ENCODE peak calls at places on chromosomes 5 and 9, in seven cellular contexts. V, Y, I, E, B, A and U are unnamed samples. For H3K9me2, the result is how much of the 10 kb centered on the place peaks cover.

GRCh38 chr9:4246969-4247368 is 52.9 kb downstream of the GLIS3 start:
- DNase-seq in B (no peak), V (no peak), E (no peak), A (no peak), I (no peak), Y (no peak), U (no peak)

GRCh38 chr5:81315336-81315735 is 13.9 kb downstream of the ZCCHC9 start:
- DNase-seq in A (no peak), V (no peak), E (no peak), I (peak), Y (peak), B (peak), U (peak)

GRCh38 chr5:173326501-173326960 is 1.7 kb downstream of the STC2 start:
- DNase-seq in E (no peak), A (no peak), V (no peak), Y (peak), I (no peak), B (peak), U (peak)

GRCh38 chr9:82363236-82363635 is 374.7 kb downstream of the SPATA31D1 start:
- DNase-seq in B (no peak), E (no peak), I (no peak), Y (no peak), V (no peak), A (no peak), U (no peak)

GRCh38 chr5:174108765-174109164 is 63.3 kb downstream of the NSG2 start:
- DNase-seq in I (no peak), V (no peak), Y (no peak), E (no peak), A (no peak), B (no peak), U (no peak)

GRCh38 chr5:664994-665360 is 28.2 kb downstream of the TPPP start:
- DNase-seq in V (no peak), A (no peak), I (no peak), E (no peak), B (no peak), Y (no peak), U (no peak)

GRCh38 chr5:136012041-136012804 is 16.6 kb upstream of the TGFBI start:
- DNase-seq in Y (peak), B (peak), I (no peak), V (no peak), E (no peak), A (no peak), U (peak)

GRCh38 chr9:103003689-103004088 is 8.6 kb downstream of the CYLC2 start:
- DNase-seq in I (no peak), Y (no peak), A (no peak), B (no peak), E (no peak), V (no peak), U (no peak)

GRCh38 chr9:107755267-107755666 is 265.7 kb upstream of the KLF4 start:
- DNase-seq in Y (peak), B (peak), A (no peak), V (peak), I (no peak), E (peak), U (peak)

GRCh38 chr5:128271859-128272446 is 188.4 kb downstream of the SLC12A2 start:
- DNase-seq in V (peak), B (peak), A (no peak), I (peak), E (peak), Y (peak), U (peak)

GRCh38 chr5:90015584-90016018 is 394.0 kb downstream of the CETN3 start:
- DNase-seq in E (no peak), I (peak), V (peak), A (peak), Y (no peak), B (peak), U (peak)

GRCh38 chr9:131446276-131446675 is 52.4 kb downstream of the PRRC2B start:
- DNase-seq in I (no peak), V (no peak), B (no peak), A (no peak), Y (no peak), E (no peak), U (no peak)

GRCh38 chr5:2265341-2265740 is 382.6 kb upstream of the IRX4 start:
- DNase-seq in B (no peak), V (no peak), A (no peak), Y (no peak), I (no peak), E (no peak), U (no peak)

GRCh38 chr9:91023741-91024140 is 222.1 kb downstream of the SYK start:
- DNase-seq in A (no peak), I (peak), Y (no peak), E (no peak), V (no peak), B (no peak), U (no peak)

GRCh38 chr9:87543251-87543650 is 45.6 kb downstream of the DAPK1 start:
- DNase-seq in I (no peak), E (no peak), A (no peak), B (no peak), Y (no peak), V (no peak), U (peak)

GRCh38 chr9:133113163-133113927 is 7.7 kb downstream of the RALGDS start:
- DNase-seq in B (no peak), V (no peak), A (no peak), Y (no peak), I (no peak), E (no peak), U (peak)

GRCh38 chr9:114392749-114393112 is 4.9 kb upstream of the AKNA start:
- DNase-seq in A (no peak), I (no peak), V (peak), Y (peak), E (no peak), B (peak), U (no peak)

GRCh38 chr5:52269853-52270252 is 517.9 kb upstream of the ITGA1 start:
- DNase-seq in Y (no peak), B (no peak), V (no peak), I (peak), A (peak), E (no peak), U (no peak)

GRCh38 chr9:2771101-2771500 is 53.8 kb downstream of the KCNV2 start:
- DNase-seq in B (no peak), E (no peak), A (no peak), Y (no peak), V (peak), I (no peak), U (peak)

GRCh38 chr9:137757613-137758029 is 120.0 kb upstream of the CACNA1B start:
- DNase-seq in I (no peak), E (peak), A (peak), V (no peak), Y (no peak), B (peak), U (peak)

GRCh38 chr5:1210832-1211251 is 9.4 kb downstream of the SLC6A19 start:
- DNase-seq in V (no peak), B (no peak), E (no peak), I (no peak), A (no peak), Y (no peak), U (no peak)

GRCh38 chr9:114995681-114996221 is 65.4 kb upstream of the TNFSF8 start:
- DNase-seq in V (no peak), I (no peak), A (no peak), Y (no peak), B (no peak), E (no peak), U (no peak)

GRCh38 chr9:116267021-116267420 is 113.4 kb downstream of the PAPPA start:
- DNase-seq in A (no peak), V (no peak), E (no peak), B (no peak), I (no peak), Y (no peak), U (peak)

GRCh38 chr9:124286292-124286931 is 28.7 kb downstream of the NEK6 start:
- DNase-seq in I (no peak), A (peak), V (peak), Y (peak), E (peak), B (no peak), U (peak)

GRCh38 chr9:89426389-89426961 is 71.4 kb downstream of the SEMA4D start:
- DNase-seq in B (no peak), A (peak), V (no peak), E (no peak), Y (no peak), I (no peak), U (no peak)

GRCh38 chr9:133255371-133255940 is 19.5 kb downstream of the ABO start:
- DNase-seq in V (no peak), A (no peak), I (no peak), Y (no peak), B (no peak), E (no peak), U (no peak)

GRCh38 chr9:68869020-68869419 is 144.9 kb downstream of the PRKACG start:
- DNase-seq in Y (no peak), B (no peak), I (peak), V (no peak), E (no peak), A (no peak), U (no peak)

GRCh38 chr9:15670884-15671283 is 118.0 kb downstream of the CCDC171 start:
- DNase-seq in Y (no peak), V (no peak), B (no peak), E (no peak), I (no peak), A (no peak), U (no peak)

GRCh38 chr9:129624168-129624759 is 1.7 kb upstream of the NTMT1 start:
- DNase-seq in I (peak), A (peak), Y (peak), V (peak), E (peak), B (peak), U (peak)

GRCh38 chr9:1216532-1216931 is 166.4 kb downstream of the DMRT2 start:
- DNase-seq in A (no peak), B (peak), Y (no peak), I (no peak), E (no peak), V (no peak), U (peak)

GRCh38 chr9:96619109-96619435 is 571 bp downstream of the CDC14B start:
- DNase-seq in I (no peak), V (no peak), A (no peak), Y (no peak), E (no peak), B (no peak), U (no peak)

GRCh38 chr5:137340899-137341298 is 158.2 kb downstream of the SPOCK1 start:
- DNase-seq in Y (no peak), B (no peak), I (no peak), V (no peak), A (no peak), E (no peak), U (no peak)
- TF ChIP-seq EZH2 in Y (no peak), B (no peak), I (no peak), V (no peak), A (no peak), E (no peak), U (no peak)

GRCh38 chr5:93201061-93201460 is 380.0 kb downstream of the NR2F1-AS1 start:
- DNase-seq in V (no peak), E (no peak), I (no peak), B (no peak), Y (no peak), A (no peak), U (no peak)
- H3K9me2 ChIP-seq in V (under half), E (under half), I (under half), B (under half), Y (under half), A (under half), U (under half)

DNA sequence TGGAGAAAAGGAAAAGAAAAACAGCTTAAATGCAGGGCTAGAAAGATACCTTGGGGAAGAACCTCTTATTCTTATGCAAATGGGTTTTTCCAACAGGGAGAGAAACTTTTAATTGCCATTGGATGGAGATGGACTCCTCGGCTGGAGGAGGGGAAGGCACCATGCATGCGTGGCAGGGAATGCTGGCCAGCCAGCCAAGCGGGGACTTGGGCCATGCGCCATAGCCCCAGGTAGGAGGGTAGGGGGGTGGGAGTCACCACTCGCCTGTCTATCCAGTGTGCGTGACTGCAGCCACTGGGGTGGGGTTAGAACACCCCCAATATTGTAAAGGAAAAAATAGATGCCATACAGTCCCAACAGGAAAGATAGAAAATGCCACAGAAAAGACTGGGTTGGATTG is 119.9 kb upstream of the ELAVL2 start:
- DNase-seq in E (no peak), Y (no peak), I (peak), B (no peak), A (no peak), V (no peak), U (no peak)
- H3K4me3 ChIP-seq in E (no peak), Y (no peak), I (no peak), B (no peak), A (no peak), V (no peak), U (no peak)

DNA sequence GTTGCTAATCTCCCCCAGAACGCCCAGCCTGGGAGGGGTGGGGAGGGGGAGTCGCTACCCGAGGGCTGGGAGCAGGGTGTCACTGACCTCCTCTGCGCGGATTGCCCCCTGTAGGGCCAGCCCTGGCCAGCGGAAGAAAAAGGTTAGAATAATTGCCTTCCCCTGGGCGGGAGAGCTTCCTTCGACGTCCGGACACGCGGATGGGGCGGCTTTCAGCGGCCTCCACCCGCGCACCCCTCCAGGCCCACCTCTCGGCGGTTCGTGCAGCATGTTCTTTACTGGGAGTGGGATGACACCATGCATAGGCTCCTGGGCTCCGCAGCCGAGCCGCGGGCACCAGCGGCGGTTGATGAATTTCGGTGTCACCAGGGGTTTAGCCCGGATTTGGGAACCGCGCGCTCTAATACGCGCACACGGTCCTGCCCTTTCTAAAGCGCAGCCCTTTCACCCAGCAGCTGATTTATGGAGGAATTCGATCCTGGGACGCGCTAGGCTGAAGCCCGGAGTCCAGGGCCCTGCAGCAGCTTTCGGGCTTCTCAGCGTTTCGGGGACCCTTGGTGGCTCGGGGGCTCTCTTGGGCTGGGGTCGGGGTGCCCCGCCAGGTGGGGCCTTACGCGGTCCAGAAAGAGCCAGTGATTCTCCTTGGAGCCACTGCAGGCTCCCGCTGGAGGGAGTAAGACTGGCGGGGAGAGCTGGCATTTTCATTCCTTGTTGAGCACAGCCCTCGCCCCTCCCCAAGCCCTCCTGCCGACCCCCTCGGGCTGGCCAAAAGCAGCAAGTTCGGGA is 10.1 kb downstream of the LMX1B start:
- DNase-seq in B (no peak), V (no peak), E (no peak), I (peak), A (no peak), Y (no peak), U (no peak)
- TF ChIP-seq EZH2 in B (no peak), V (peak), E (no peak), I (peak), A (no peak), Y (no peak), U (no peak)

DNA sequence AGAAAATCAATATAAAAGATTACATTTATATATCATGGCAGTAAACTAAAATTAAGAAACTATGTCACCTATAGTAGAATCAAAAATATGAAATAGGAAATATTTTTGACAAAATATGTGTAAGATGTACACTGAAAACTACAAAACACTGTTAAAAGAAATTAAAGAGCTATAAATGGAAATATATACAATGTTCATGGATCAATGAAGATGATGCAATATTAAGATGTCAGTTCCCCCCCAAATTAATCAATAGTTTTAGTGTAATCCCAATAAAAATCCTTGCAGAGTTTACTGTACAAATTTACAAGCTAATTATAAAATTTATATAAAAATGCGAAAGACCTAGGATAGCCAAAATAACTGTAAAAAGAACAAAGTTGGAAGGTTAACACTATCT is 173.0 kb upstream of the ADRA1B start:
- DNase-seq in I (no peak), V (no peak), E (no peak), A (no peak), B (no peak), Y (no peak), U (no peak)
- H3K9me2 ChIP-seq in I (under half), V (under half), E (under half), A (under half), B (under half), Y (under half), U (under half)

DNA sequence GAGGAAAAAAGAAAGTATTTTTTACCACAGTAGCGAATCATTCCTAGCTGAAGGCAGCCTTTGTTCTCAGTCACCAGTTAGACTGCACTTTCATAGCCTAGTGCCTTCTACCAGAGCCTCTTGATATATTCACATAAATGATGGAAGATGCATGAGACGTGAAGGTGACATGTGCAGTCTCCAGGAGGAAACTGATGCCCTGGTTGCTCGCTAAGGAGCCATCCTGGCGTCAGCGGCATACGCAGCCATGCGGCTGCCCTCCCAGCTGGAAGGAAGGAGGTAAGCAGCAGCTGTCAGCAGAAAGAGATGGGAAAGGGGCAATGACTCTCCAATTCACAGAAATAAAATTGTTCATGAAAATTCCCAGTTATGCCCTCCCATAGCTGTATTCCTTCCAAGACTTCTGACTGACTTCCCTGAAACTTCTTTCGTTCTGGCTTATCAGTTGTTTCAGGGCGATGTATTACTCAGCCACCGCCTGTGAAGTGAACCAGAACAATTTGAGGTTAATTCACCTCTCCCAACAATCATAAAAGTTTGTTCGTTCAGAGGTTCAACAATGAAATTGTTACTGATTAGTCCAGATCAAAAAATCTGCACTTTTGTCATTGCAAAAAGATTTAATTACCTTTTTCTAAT is 331.2 kb downstream of the NR2F1-AS1 start:
- DNase-seq in I (no peak), A (no peak), E (peak), Y (peak), V (no peak), B (peak), U (no peak)
- H3K4me3 ChIP-seq in I (no peak), A (no peak), E (peak), Y (peak), V (no peak), B (peak), U (no peak)